ENCODE peak calls at places on chromosomes 2 and 18, in seven cellular contexts. One of them, this sample, is unnamed.
A peak's percentile ranks its signal among the peaks of the same experiment; 100 is the strongest.

GRCh38 chr18:26460449-26461091 is 87.8 kb downstream of the KCTD1 start:
- DNase-seq in GM04504: no peak
- DNase-seq in CD4-positive, alpha-beta T cell: no peak
- DNase-seq in SJCRH30: no peak
- DNase-seq in amniotic epithelial cell: peak; percentile 81
- DNase-seq in astrocyte of the spinal cord: peak; percentile 33
- DNase-seq in NCI-H748 treated with DMSO at 0.1 percent for 48 hours: peak; percentile 98
- DNase-seq in this sample: peak; percentile 65

GRCh38 chr2:55616509-55617159 is 788 bp downstream of the PPP4R3B start:
- DNase-seq in GM04504: peak; percentile 35
- DNase-seq in CD4-positive, alpha-beta T cell: peak; percentile 5
- DNase-seq in SJCRH30: peak; percentile 70
- DNase-seq in amniotic epithelial cell: peak; percentile 70
- DNase-seq in astrocyte of the spinal cord: peak; percentile 71
- DNase-seq in NCI-H748 treated with DMSO at 0.1 percent for 48 hours: no peak
- DNase-seq in this sample: peak; percentile 71

GRCh38 chr2:167844714-167845530 is 402.5 kb downstream of the STK39 start:
- DNase-seq in GM04504: no peak
- DNase-seq in CD4-positive, alpha-beta T cell: no peak
- DNase-seq in SJCRH30: peak; percentile 79
- DNase-seq in amniotic epithelial cell: no peak
- DNase-seq in astrocyte of the spinal cord: no peak
- DNase-seq in NCI-H748 treated with DMSO at 0.1 percent for 48 hours: peak; percentile 74
- DNase-seq in this sample: peak; percentile 25

GRCh38 chr18:70181015-70181414 is 24.5 kb downstream of the RTTN start:
- DNase-seq in GM04504: peak; percentile 19
- DNase-seq in CD4-positive, alpha-beta T cell: no peak
- DNase-seq in SJCRH30: no peak
- DNase-seq in amniotic epithelial cell: peak; percentile 78
- DNase-seq in astrocyte of the spinal cord: peak; percentile 81
- DNase-seq in NCI-H748 treated with DMSO at 0.1 percent for 48 hours: no peak
- DNase-seq in this sample: no peak

GRCh38 chr18:55351980-55352714 is 235.8 kb downstream of the TCF4 start:
- DNase-seq in GM04504: no peak
- DNase-seq in CD4-positive, alpha-beta T cell: no peak
- DNase-seq in SJCRH30: no peak
- DNase-seq in amniotic epithelial cell: peak; percentile 24
- DNase-seq in astrocyte of the spinal cord: no peak
- DNase-seq in NCI-H748 treated with DMSO at 0.1 percent for 48 hours: no peak
- DNase-seq in this sample: no peak

GRCh38 chr2:186485871-186486650 is at the start of gene ZC3H15:
- DNase-seq in GM04504: peak; percentile 98
- DNase-seq in CD4-positive, alpha-beta T cell: peak; percentile 94
- DNase-seq in SJCRH30: peak; percentile 100
- DNase-seq in amniotic epithelial cell: peak; percentile 94
- DNase-seq in astrocyte of the spinal cord: peak; percentile 98
- DNase-seq in NCI-H748 treated with DMSO at 0.1 percent for 48 hours: peak; percentile 91
- DNase-seq in this sample: peak; percentile 95

GRCh38 chr2:111005307-111005706 is 115.4 kb upstream of the BCL2L11 start:
- DNase-seq in GM04504: no peak
- DNase-seq in CD4-positive, alpha-beta T cell: no peak
- DNase-seq in SJCRH30: no peak
- DNase-seq in amniotic epithelial cell: no peak
- DNase-seq in astrocyte of the spinal cord: no peak
- DNase-seq in NCI-H748 treated with DMSO at 0.1 percent for 48 hours: no peak
- DNase-seq in this sample: no peak

GRCh38 chr2:38438536-38439225 is 61.6 kb upstream of the ATL2 start:
- DNase-seq in GM04504: no peak
- DNase-seq in CD4-positive, alpha-beta T cell: no peak
- DNase-seq in SJCRH30: peak; percentile 81
- DNase-seq in amniotic epithelial cell: no peak
- DNase-seq in astrocyte of the spinal cord: no peak
- DNase-seq in NCI-H748 treated with DMSO at 0.1 percent for 48 hours: no peak
- DNase-seq in this sample: no peak

GRCh38 chr18:57649536-57650495 is 28.2 kb upstream of the NARS1 start:
- DNase-seq in GM04504: peak; percentile 57
- DNase-seq in CD4-positive, alpha-beta T cell: no peak
- DNase-seq in SJCRH30: no peak
- DNase-seq in amniotic epithelial cell: peak; percentile 63
- DNase-seq in astrocyte of the spinal cord: peak; percentile 51
- DNase-seq in NCI-H748 treated with DMSO at 0.1 percent for 48 hours: no peak
- DNase-seq in this sample: no peak

GRCh38 chr18:74261053-74261452 is 30.7 kb downstream of the CYB5A start:
- DNase-seq in GM04504: no peak
- DNase-seq in CD4-positive, alpha-beta T cell: no peak
- DNase-seq in SJCRH30: no peak
- DNase-seq in amniotic epithelial cell: peak; percentile 88
- DNase-seq in astrocyte of the spinal cord: no peak
- DNase-seq in NCI-H748 treated with DMSO at 0.1 percent for 48 hours: no peak
- DNase-seq in this sample: no peak

GRCh38 chr2:145597011-145597410 is 1077.1 kb upstream of the ZEB2 start:
- DNase-seq in GM04504: no peak
- DNase-seq in CD4-positive, alpha-beta T cell: no peak
- DNase-seq in SJCRH30: no peak
- DNase-seq in amniotic epithelial cell: peak; percentile 77
- DNase-seq in astrocyte of the spinal cord: no peak
- DNase-seq in NCI-H748 treated with DMSO at 0.1 percent for 48 hours: no peak
- DNase-seq in this sample: no peak

GRCh38 chr18:48792611-48793368 is 158.0 kb downstream of the SMAD7 start:
- DNase-seq in GM04504: no peak
- DNase-seq in CD4-positive, alpha-beta T cell: no peak
- DNase-seq in SJCRH30: no peak
- DNase-seq in amniotic epithelial cell: no peak
- DNase-seq in astrocyte of the spinal cord: no peak
- DNase-seq in NCI-H748 treated with DMSO at 0.1 percent for 48 hours: no peak
- DNase-seq in this sample: peak; percentile 28

GRCh38 chr2:149679286-149679685 is 91.7 kb upstream of the MMADHC start:
- DNase-seq in GM04504: peak; percentile 56
- DNase-seq in CD4-positive, alpha-beta T cell: no peak
- DNase-seq in SJCRH30: no peak
- DNase-seq in amniotic epithelial cell: peak; percentile 98
- DNase-seq in astrocyte of the spinal cord: peak; percentile 22
- DNase-seq in NCI-H748 treated with DMSO at 0.1 percent for 48 hours: no peak
- DNase-seq in this sample: no peak

GRCh38 chr2:23803275-23803964 is 123.5 kb downstream of the ATAD2B start:
- DNase-seq in GM04504: peak; percentile 42
- DNase-seq in CD4-positive, alpha-beta T cell: no peak
- DNase-seq in SJCRH30: no peak
- DNase-seq in amniotic epithelial cell: peak; percentile 46
- DNase-seq in astrocyte of the spinal cord: peak; percentile 74
- DNase-seq in NCI-H748 treated with DMSO at 0.1 percent for 48 hours: no peak
- DNase-seq in this sample: no peak

GRCh38 chr2:108911807-108912628 is 77.0 kb downstream of the EDAR start:
- DNase-seq in GM04504: no peak
- DNase-seq in CD4-positive, alpha-beta T cell: no peak
- DNase-seq in SJCRH30: no peak
- DNase-seq in amniotic epithelial cell: no peak
- DNase-seq in astrocyte of the spinal cord: no peak
- DNase-seq in NCI-H748 treated with DMSO at 0.1 percent for 48 hours: no peak
- DNase-seq in this sample: no peak

GRCh38 chr2:134518101-134518500 is 200.7 kb downstream of the TMEM163 start:
- DNase-seq in GM04504: no peak
- DNase-seq in CD4-positive, alpha-beta T cell: no peak
- DNase-seq in SJCRH30: no peak
- DNase-seq in amniotic epithelial cell: no peak
- DNase-seq in astrocyte of the spinal cord: no peak
- DNase-seq in NCI-H748 treated with DMSO at 0.1 percent for 48 hours: no peak
- DNase-seq in this sample: no peak

GRCh38 chr2:233290446-233290845 is 17.2 kb upstream of the SAG start:
- DNase-seq in GM04504: no peak
- DNase-seq in CD4-positive, alpha-beta T cell: no peak
- DNase-seq in SJCRH30: no peak
- DNase-seq in amniotic epithelial cell: no peak
- DNase-seq in astrocyte of the spinal cord: no peak
- DNase-seq in NCI-H748 treated with DMSO at 0.1 percent for 48 hours: no peak
- DNase-seq in this sample: peak; percentile 25

GRCh38 chr2:205024822-205025518 is 479.7 kb downstream of the PARD3B start:
- DNase-seq in GM04504: peak; percentile 93
- DNase-seq in CD4-positive, alpha-beta T cell: no peak
- DNase-seq in SJCRH30: peak; percentile 78
- DNase-seq in amniotic epithelial cell: peak; percentile 90
- DNase-seq in astrocyte of the spinal cord: peak; percentile 94
- DNase-seq in NCI-H748 treated with DMSO at 0.1 percent for 48 hours: no peak
- DNase-seq in this sample: peak; percentile 55

GRCh38 chr2:94872676-94873361 is 1.6 kb downstream of the TEKT4 start:
- DNase-seq in GM04504: no peak
- DNase-seq in CD4-positive, alpha-beta T cell: no peak
- DNase-seq in SJCRH30: no peak
- DNase-seq in amniotic epithelial cell: no peak
- DNase-seq in astrocyte of the spinal cord: no peak
- DNase-seq in NCI-H748 treated with DMSO at 0.1 percent for 48 hours: no peak
- DNase-seq in this sample: no peak

GRCh38 chr2:38723173-38723572 is 28.0 kb downstream of the SRSF7 start:
- DNase-seq in GM04504: no peak
- DNase-seq in CD4-positive, alpha-beta T cell: no peak
- DNase-seq in SJCRH30: peak; percentile 99
- DNase-seq in amniotic epithelial cell: no peak
- DNase-seq in astrocyte of the spinal cord: no peak
- DNase-seq in NCI-H748 treated with DMSO at 0.1 percent for 48 hours: no peak
- DNase-seq in this sample: no peak

GRCh38 chr18:57791911-57792310 is 11.2 kb downstream of the ATP8B1 start:
- DNase-seq in GM04504: no peak
- DNase-seq in CD4-positive, alpha-beta T cell: no peak
- DNase-seq in SJCRH30: no peak
- DNase-seq in amniotic epithelial cell: no peak
- DNase-seq in astrocyte of the spinal cord: no peak
- DNase-seq in NCI-H748 treated with DMSO at 0.1 percent for 48 hours: peak; percentile 43
- DNase-seq in this sample: no peak

GRCh38 chr18:63890226-63890949 is 2.9 kb downstream of the SERPINB2 start:
- DNase-seq in GM04504: no peak
- DNase-seq in CD4-positive, alpha-beta T cell: no peak
- DNase-seq in SJCRH30: no peak
- DNase-seq in amniotic epithelial cell: no peak
- DNase-seq in astrocyte of the spinal cord: no peak
- DNase-seq in NCI-H748 treated with DMSO at 0.1 percent for 48 hours: no peak
- DNase-seq in this sample: peak; percentile 12

This sample was measured in NCI-H1417.